ENCODE peak calls at places on chromosomes 2 and 18, in five cellular contexts. B is A549, I is H1, Z is K562, T is GM12878. D is an unnamed sample.

GRCh38 chr2:127193164-127193947 is 26.7 kb downstream of the CYP27C1 start:
- DNase-seq in I (no peak), Z (no peak), T (no peak), B (no peak), D (no peak)

GRCh38 chr2:236047886-236048540 is 120.2 kb downstream of the GBX2 start:
- DNase-seq in Z (no peak), I (no peak), B (no peak), T (no peak), D (peak)

GRCh38 chr18:5268874-5269273 is 26.7 kb downstream of the ZBTB14 start:
- DNase-seq in I (no peak), B (no peak), T (no peak), Z (no peak), D (no peak)

GRCh38 chr2:166609183-166609959 is 115.3 kb upstream of the SCN7A start:
- DNase-seq in T (no peak), B (no peak), Z (no peak), I (no peak), D (peak)

GRCh38 chr2:158202151-158202778 is 100.6 kb downstream of the UPP2 start:
- DNase-seq in T (no peak), Z (no peak), B (no peak), I (no peak), D (no peak)

GRCh38 chr2:188902906-188903305 is 71.3 kb upstream of the COL3A1 start:
- DNase-seq in T (no peak), Z (no peak), I (no peak), B (no peak), D (no peak)

GRCh38 chr2:112541315-112542122 is 746 bp upstream of the POLR1B start:
- DNase-seq in I (peak), B (peak), T (peak), Z (peak), D (no peak)

GRCh38 chr2:65622951-65623525 is 190.6 kb upstream of the SPRED2 start:
- DNase-seq in B (no peak), I (no peak), T (no peak), Z (no peak), D (no peak)

GRCh38 chr2:224369028-224369632 is 32.8 kb downstream of the FAM124B start:
- DNase-seq in Z (peak), B (peak), I (no peak), T (no peak), D (peak)

GRCh38 chr18:26548144-26549102 is at the start of gene KCTD1:
- DNase-seq in T (no peak), B (peak), Z (no peak), I (peak), D (peak)

GRCh38 chr2:23662941-23663729 is 263.8 kb downstream of the ATAD2B start:
- DNase-seq in B (no peak), I (no peak), Z (no peak), T (no peak), D (no peak)

GRCh38 chr2:72115361-72116080 is 32.1 kb downstream of the CYP26B1 start:
- DNase-seq in I (no peak), Z (no peak), T (no peak), B (peak), D (no peak)

GRCh38 chr2:121081701-121082100 is 203.3 kb downstream of the TFCP2L1 start:
- DNase-seq in Z (no peak), T (no peak), I (no peak), B (no peak), D (no peak)

GRCh38 chr2:215450188-215451011 is 14.5 kb upstream of the FN1 start:
- DNase-seq in Z (no peak), I (no peak), B (no peak), T (no peak), D (no peak)

GRCh38 chr2:215452725-215453124 is 16.9 kb upstream of the FN1 start:
- DNase-seq in I (peak), T (no peak), B (no peak), Z (peak), D (no peak)

GRCh38 chr2:215451012-215451756 is 15.3 kb upstream of the FN1 start:
- DNase-seq in B (no peak), Z (no peak), T (no peak), I (no peak), D (no peak)

GRCh38 chr2:215454519-215454918 is 18.7 kb upstream of the FN1 start:
- DNase-seq in T (no peak), I (no peak), B (peak), Z (peak), D (peak)
- TF ChIP-seq KDM1A in T (no peak), I (no peak), B (no peak), Z (no peak), D (no peak)

GRCh38 chr18:24585996-24586566 is 125.6 kb downstream of the HRH4 start:
- DNase-seq in Z (no peak), T (no peak), I (no peak), B (no peak), D (no peak)
- TF ChIP-seq KDM1A in Z (no peak), T (no peak), I (no peak), B (no peak), D (no peak)

GRCh38 chr2:233996436-233996835 is 54.1 kb upstream of the SPP2 start:
- DNase-seq in T (no peak), B (no peak), Z (no peak), I (no peak), D (no peak)

GRCh38 chr2:233999182-233999581 is 51.3 kb upstream of the SPP2 start:
- DNase-seq in I (peak), B (no peak), T (no peak), Z (no peak), D (no peak)

GRCh38 chr2:233994191-233994590 is 56.3 kb upstream of the SPP2 start:
- DNase-seq in T (no peak), I (peak), Z (no peak), B (no peak), D (no peak)

GRCh38 chr2:233995985-233996384 is 54.5 kb upstream of the SPP2 start:
- DNase-seq in I (no peak), B (no peak), T (no peak), Z (no peak), D (no peak)

GRCh38 chr2:233997726-233998125 is 52.8 kb upstream of the SPP2 start:
- DNase-seq in I (peak), Z (no peak), B (no peak), T (no peak), D (no peak)
- TF ChIP-seq KDM1A in I (no peak), Z (no peak), B (no peak), T (no peak), D (no peak)

GRCh38 chr2:96531872-96532505 is 4.6 kb upstream of the ARID5A start:
- DNase-seq in T (peak), I (no peak), Z (peak), B (peak), D (no peak)

GRCh38 chr2:96534701-96535181 is 1.8 kb upstream of the ARID5A start:
- DNase-seq in Z (no peak), I (no peak), B (no peak), T (no peak), D (no peak)

GRCh38 chr2:96532641-96533291 is 3.8 kb upstream of the ARID5A start:
- DNase-seq in I (no peak), T (no peak), B (no peak), Z (no peak), D (no peak)

GRCh38 chr2:96534131-96534530 is 2.4 kb upstream of the ARID5A start:
- DNase-seq in I (no peak), B (no peak), T (no peak), Z (no peak), D (no peak)

DNA sequence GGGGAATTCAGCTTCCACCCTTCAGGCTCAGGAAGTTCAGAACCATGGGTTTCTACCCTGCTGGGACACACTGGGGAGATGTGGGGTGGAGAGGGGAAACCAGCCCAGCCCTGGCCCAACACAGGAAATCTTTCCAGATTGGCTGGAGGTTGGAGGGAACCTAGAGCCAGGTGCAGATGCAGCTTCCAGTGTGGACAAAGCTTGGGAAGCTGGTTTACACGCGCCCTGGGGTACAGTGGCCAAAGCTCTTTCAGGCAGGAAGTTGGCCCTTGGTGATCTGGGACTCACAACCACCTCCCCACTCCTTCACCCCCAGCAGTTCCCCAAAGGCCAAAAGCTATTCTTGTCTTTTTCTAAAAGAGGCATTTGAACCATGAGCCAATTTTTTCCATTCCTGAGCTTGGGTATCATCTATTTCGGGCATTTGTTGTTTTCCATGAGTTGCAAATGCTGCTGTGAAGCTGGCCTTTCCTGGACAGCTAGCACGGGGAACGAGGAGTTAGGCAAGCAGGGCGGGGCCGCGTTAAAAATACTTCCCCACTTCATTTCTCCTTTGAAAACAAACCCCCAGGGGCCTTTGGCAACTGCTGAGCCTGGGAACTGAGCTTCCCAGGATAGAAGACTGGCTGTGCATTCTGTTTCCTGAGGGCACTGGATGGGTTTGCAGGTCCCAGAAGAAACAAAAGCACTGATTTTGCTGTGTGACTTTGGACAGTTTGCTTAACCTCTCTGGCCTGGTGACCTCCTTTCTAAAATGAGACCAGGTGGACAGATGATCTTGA is 3.1 kb upstream of the ARID5A start:
- DNase-seq in T (no peak), I (no peak), B (no peak), Z (no peak), D (no peak)
- TF ChIP-seq KDM1A in T (no peak), I (no peak), B (peak), Z (peak), D (peak)

GRCh38 chr2:145573608-145574007 is 1053.7 kb upstream of the ZEB2 start:
- DNase-seq in I (no peak), T (no peak), B (no peak), Z (no peak), D (no peak)

GRCh38 chr2:145572238-145572637 is 1052.3 kb upstream of the ZEB2 start:
- DNase-seq in B (no peak), Z (no peak), I (no peak), T (no peak), D (no peak)

GRCh38 chr2:145563752-145564615 is 1044.1 kb upstream of the ZEB2 start:
- DNase-seq in Z (no peak), T (no peak), B (no peak), I (no peak), D (no peak)

GRCh38 chr2:145569108-145569507 is 1049.2 kb upstream of the ZEB2 start:
- DNase-seq in Z (no peak), B (no peak), T (no peak), I (no peak), D (no peak)
- TF ChIP-seq KDM1A in Z (no peak), B (no peak), T (no peak), I (no peak), D (no peak)

GRCh38 chr2:232522014-232522854 is 2.0 kb downstream of the PRSS56 start:
- DNase-seq in B (peak), Z (peak), T (no peak), I (peak), D (no peak)
- TF ChIP-seq KDM1A in B (no peak), Z (no peak), T (no peak), I (no peak), D (no peak)

DNA sequence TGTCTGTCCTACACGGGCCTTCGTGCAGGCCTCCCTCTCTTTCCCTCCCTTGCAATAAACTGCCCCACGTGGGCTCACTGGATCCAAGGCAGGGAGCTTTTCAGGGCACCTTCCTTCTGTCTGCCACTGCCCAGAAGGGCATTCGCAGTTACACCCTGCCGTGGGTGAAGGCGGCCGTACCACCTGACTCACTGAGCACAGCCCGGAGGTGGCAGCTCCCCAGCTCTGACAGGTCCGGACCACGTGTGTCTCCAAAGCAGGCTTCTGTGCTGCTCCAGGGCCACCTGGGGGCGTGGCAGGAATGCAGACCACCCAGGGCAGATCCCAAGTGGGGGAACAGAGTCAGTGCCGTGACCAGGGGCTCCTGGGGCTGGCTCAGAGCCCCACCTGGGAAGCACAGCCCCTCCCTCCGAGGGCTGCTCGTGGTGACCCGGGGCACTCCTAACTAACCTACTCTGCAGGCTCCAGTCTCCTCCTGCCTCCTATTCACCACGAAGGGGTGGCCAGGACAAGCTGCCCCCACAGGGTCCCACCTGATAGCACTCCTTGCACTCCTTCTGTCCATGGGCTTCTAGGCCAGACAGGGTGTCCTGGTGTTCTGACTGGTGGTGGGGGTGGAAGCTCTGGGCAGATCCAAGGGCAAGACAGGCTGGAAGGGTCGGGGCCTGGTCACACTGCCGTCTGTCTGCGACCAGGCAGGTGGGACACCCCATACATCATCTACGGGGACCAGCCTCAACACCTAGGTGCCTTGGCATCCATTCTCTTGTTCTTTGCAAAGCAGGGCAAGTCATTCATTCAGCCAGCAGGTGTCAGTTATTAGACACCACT is 9.7 kb downstream of the SNED1 start:
- DNase-seq in T (no peak), I (no peak), Z (no peak), B (no peak), D (no peak)
- TF ChIP-seq KDM1A in T (no peak), I (no peak), Z (no peak), B (no peak), D (no peak)

GRCh38 chr2:165008916-165009315 is 53.6 kb upstream of the SLC38A11 start:
- DNase-seq in B (no peak), I (no peak), Z (no peak), T (no peak), D (no peak)

GRCh38 chr2:165002638-165003037 is 47.3 kb upstream of the SLC38A11 start:
- DNase-seq in T (no peak), Z (no peak), I (no peak), B (no peak), D (no peak)

GRCh38 chr2:165007162-165007744 is 51.9 kb upstream of the SLC38A11 start:
- DNase-seq in B (no peak), T (no peak), I (no peak), Z (no peak), D (no peak)

GRCh38 chr2:165009466-165009865 is 54.1 kb upstream of the SLC38A11 start:
- DNase-seq in I (no peak), T (no peak), Z (no peak), B (no peak), D (no peak)

GRCh38 chr2:165003443-165004130 is 48.3 kb upstream of the SLC38A11 start:
- DNase-seq in Z (no peak), I (no peak), B (no peak), T (no peak), D (no peak)
- TF ChIP-seq KDM1A in Z (no peak), I (no peak), B (no peak), T (no peak), D (no peak)

D was measured in HepG2.